ENCODE peak calls at places on chromosomes 11 and 22, in eight cellular contexts. J, M, D, U, E, R, N and F are unnamed samples.

GRCh38 chr22:46810856-46811786 is 48.7 kb downstream of the TBC1D22A start:
- DNase-seq in D (no peak), E (peak; percentile 45), U (no peak), M (no peak), N (no peak), J (no peak), R (no peak), F (no peak)

GRCh38 chr11:118312328-118312727 is 7.8 kb downstream of the CD3E start:
- DNase-seq in D (no peak), N (no peak), U (no peak), J (no peak), R (no peak), M (no peak), E (no peak), F (no peak)

GRCh38 chr11:57763568-57763967 is 2.0 kb downstream of the CTNND1 start:
- DNase-seq in R (no peak), J (no peak), U (no peak), D (no peak), N (peak; percentile 53), M (no peak), E (no peak), F (no peak)

GRCh38 chr11:26287067-26287518 is 44.8 kb upstream of the ANO3 start:
- DNase-seq in U (no peak), M (no peak), N (peak; percentile 45), E (no peak), R (no peak), J (no peak), D (no peak), F (no peak)

GRCh38 chr11:134577801-134578200 is 165.8 kb upstream of the B3GAT1 start:
- DNase-seq in E (peak; percentile 28), N (no peak), M (no peak), U (no peak), J (no peak), D (no peak), R (no peak), F (no peak)

GRCh38 chr11:76237041-76237649 is 30.8 kb upstream of the WNT11 start:
- DNase-seq in R (no peak), M (no peak), D (no peak), E (no peak), J (no peak), N (no peak), U (no peak), F (no peak)

GRCh38 chr22:35446365-35446764 is 46.4 kb downstream of the MCM5 start:
- DNase-seq in D (no peak), N (peak; percentile 95), M (no peak), R (no peak), J (no peak), U (peak; percentile 89), E (no peak), F (no peak)

GRCh38 chr11:116427903-116428637 is 344.7 kb downstream of the BUD13 start:
- DNase-seq in E (no peak), J (no peak), N (no peak), R (no peak), M (no peak), D (no peak), U (peak; percentile 56), F (peak; percentile 92)

GRCh38 chr11:1776944-1777715 is 13.4 kb upstream of the CTSD start:
- DNase-seq in R (no peak), U (no peak), E (no peak), M (no peak), J (no peak), N (no peak), D (no peak), F (no peak)

GRCh38 chr22:31206896-31207687 is 5.0 kb upstream of the LIMK2 start:
- DNase-seq in M (no peak), U (no peak), D (no peak), N (no peak), E (no peak), J (no peak), R (no peak), F (peak; percentile 74)

GRCh38 chr11:75246673-75247350 is 6.2 kb downstream of the TPBGL start:
- DNase-seq in E (peak; percentile 51), R (no peak), U (no peak), D (no peak), J (no peak), N (no peak), M (peak; percentile 61), F (peak; percentile 32)

GRCh38 chr11:71304045-71304444 is 51.7 kb upstream of the SHANK2 start:
- DNase-seq in R (no peak), D (no peak), E (no peak), U (no peak), N (no peak), M (no peak), J (no peak), F (no peak)

GRCh38 chr11:57344826-57345225 is 6.7 kb downstream of the P2RX3 start:
- DNase-seq in J (no peak), E (peak; percentile 37), U (no peak), R (no peak), M (peak; percentile 69), D (no peak), N (no peak), F (no peak)

GRCh38 chr11:6609502-6610015 is 2.5 kb downstream of the TAF10 start:
- DNase-seq in D (no peak), N (no peak), M (no peak), E (no peak), J (no peak), U (peak; percentile 29), R (no peak), F (no peak)

GRCh38 chr11:6611092-6612007 is 666 bp downstream of the TAF10 start:
- DNase-seq in D (no peak), J (no peak), N (peak; percentile 21), M (peak; percentile 69), U (peak; percentile 65), R (peak; percentile 76), E (peak; percentile 86), F (no peak)

GRCh38 chr11:6608726-6609501 is 3.1 kb downstream of the TAF10 start:
- DNase-seq in D (no peak), U (peak; percentile 77), M (no peak), E (peak; percentile 88), N (no peak), J (no peak), R (no peak), F (no peak)

GRCh38 chr11:6612008-6612815 is at the start of gene TAF10:
- DNase-seq in N (peak; percentile 96), R (peak; percentile 97), J (peak; percentile 75), U (peak; percentile 98), M (peak; percentile 100), D (peak; percentile 80), E (peak; percentile 99), F (peak; percentile 97)

DNA sequence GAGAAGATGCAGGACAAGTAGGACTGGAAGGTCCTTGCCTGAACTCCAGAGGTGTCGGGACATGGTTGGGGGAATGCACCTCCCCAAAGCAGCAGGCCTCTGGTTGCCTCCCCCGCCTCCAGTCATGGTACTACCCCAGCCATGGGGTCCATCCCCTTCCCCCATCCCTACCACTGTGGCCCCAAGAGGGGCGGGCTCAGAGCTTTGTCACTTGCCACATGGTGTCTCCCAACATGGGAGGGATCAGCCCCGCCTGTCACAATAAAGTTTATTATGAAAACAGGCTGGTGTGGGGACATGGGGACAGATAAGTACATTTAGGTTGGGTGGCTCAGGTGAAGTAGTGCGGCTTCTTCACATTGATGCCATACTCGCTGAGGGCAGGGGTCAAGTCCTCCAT is 1.4 kb downstream of the TAF10 start:
- DNase-seq in R (no peak), E (no peak), M (peak; percentile 80), J (no peak), N (no peak), U (peak; percentile 39), D (no peak), F (no peak)
- H3K4me3 ChIP-seq in R (no peak overlapping the region), E (no peak overlapping the region), M (peak overlapping the region; percentile 92), J (peak overlapping the region; percentile 92), N (no peak overlapping the region), U (no peak overlapping the region), D (peak overlapping the region; percentile 94), F (no peak overlapping the region)

DNA sequence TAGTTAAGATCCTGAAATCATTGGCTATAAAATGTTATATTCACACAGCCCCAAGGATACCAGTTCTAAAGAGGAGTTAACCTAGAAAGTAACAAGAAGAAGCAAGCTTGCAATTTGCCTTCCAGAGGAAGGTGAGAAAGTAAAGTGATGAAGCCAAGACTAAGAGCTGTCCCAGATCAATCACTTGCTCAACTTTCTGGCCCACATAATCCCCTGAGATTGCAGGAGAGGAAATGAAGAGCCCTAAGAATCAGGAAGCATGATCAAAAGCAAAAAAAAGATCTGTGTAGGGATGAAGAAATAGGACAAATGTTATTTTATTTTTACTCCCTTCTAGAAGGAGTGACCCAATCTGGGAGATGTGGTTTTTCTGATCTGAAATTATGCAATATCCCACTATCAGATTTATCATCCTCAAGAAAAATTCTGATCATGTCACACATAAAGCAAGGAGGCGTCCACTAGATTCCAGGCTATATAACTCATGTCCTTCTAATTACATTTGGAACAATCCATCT is 180.3 kb upstream of the GUCY1A2 start:
- DNase-seq in R (no peak), U (no peak), M (no peak), N (no peak), D (no peak), E (no peak), J (no peak), F (no peak)
- H3K4me1 ChIP-seq in R (no peaks in the 10 kb centered on the region), U (no peaks in the 10 kb centered on the region), M (no peaks in the 10 kb centered on the region), N (no peaks in the 10 kb centered on the region), D (no peaks in the 10 kb centered on the region), E (no peaks in the 10 kb centered on the region), J (no peaks in the 10 kb centered on the region), F (peaks cover 23% of the 10 kb centered on the region)

GRCh38 chr11:111542606-111543275 is 2.2 kb downstream of the LAYN start:
- DNase-seq in E (no peak), N (no peak), M (no peak), D (no peak), U (no peak), R (no peak), J (no peak), F (no peak)
- H3K4me3 ChIP-seq in E (no peak overlapping the region), N (no peak overlapping the region), M (no peak overlapping the region), D (no peak overlapping the region), U (no peak overlapping the region), R (no peak overlapping the region), J (no peak overlapping the region), F (no peak overlapping the region)

DNA sequence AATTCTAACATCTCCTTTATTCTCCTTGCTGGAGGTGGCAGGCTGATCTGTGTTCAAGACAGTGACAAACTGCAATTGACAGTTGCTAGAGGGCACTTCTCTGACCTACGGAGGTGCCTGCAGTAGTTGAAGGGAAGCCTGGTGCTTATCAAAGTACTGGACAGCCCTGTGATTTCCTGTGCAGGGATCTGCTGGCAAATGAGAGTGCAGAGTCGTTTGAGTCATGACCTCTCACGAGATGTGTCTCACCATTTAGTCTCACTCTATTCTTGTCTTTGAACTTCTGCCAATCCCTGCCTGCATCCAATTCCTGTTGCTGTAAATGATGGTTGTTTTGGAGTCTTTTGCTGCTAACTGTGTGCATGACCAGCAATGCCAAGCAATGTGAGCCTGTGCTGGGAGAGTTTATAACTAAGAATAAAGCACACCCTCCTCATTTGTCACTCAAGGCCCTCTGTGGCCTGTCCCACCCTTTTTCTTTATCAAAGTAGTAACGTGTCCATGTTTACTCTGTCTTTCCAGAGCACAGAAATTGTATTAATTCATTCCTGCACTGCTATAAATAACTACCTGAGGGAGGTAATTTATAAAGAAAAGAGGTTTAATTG is 34.6 kb downstream of the MRGPRX2 start:
- DNase-seq in E (no peak), D (no peak), J (no peak), U (peak; percentile 23), N (peak; percentile 1), R (no peak), M (no peak), F (no peak)
- H3K4me1 ChIP-seq in E (no peaks in the 10 kb centered on the region), D (no peaks in the 10 kb centered on the region), J (peaks cover 6% of the 10 kb centered on the region), U (no peaks in the 10 kb centered on the region), N (no peaks in the 10 kb centered on the region), R (no peaks in the 10 kb centered on the region), M (no peaks in the 10 kb centered on the region), F (no peaks in the 10 kb centered on the region)